ENCODE peak calls at places on chromosomes 2 and 18, in four cellular contexts. L is right cardiac atrium, H is stomach, B is aorta. U is an unnamed sample.

GRCh38 chr2:107775171-107775570 is 51.5 kb upstream of the RGPD4 start:
- DNase-seq in L (no peak), B (no peak), H (no peak), U (no peak)

GRCh38 chr18:26227051-26227672 is 917 bp downstream of the TAF4B start:
- DNase-seq in L (no peak), B (no peak), H (no peak), U (no peak)

GRCh38 chr2:162676515-162676914 is 162.1 kb downstream of the KCNH7 start:
- DNase-seq in B (no peak), H (no peak), L (no peak), U (no peak)

GRCh38 chr2:40130251-40130994 is 321.5 kb downstream of the SLC8A1 start:
- DNase-seq in B (no peak), L (peak; percentile 84), H (peak; percentile 26), U (no peak)

GRCh38 chr2:174992886-174993285 is 12.3 kb downstream of the CHN1 start:
- DNase-seq in B (no peak), L (no peak), H (no peak), U (no peak)

GRCh38 chr18:76922107-76922506 is 99.8 kb downstream of the ZNF236 start:
- DNase-seq in L (peak; percentile 74), H (peak; percentile 70), B (no peak), U (peak; percentile 30)

GRCh38 chr2:16908671-16909070 is 243.0 kb upstream of the CYRIA start:
- DNase-seq in H (no peak), L (no peak), B (no peak), U (no peak)

GRCh38 chr2:65291221-65292094 is 63.8 kb downstream of the ACTR2 start:
- DNase-seq in H (no peak), L (no peak), B (no peak), U (no peak)

GRCh38 chr2:108630567-108631405 is 88.5 kb upstream of the RANBP2 start:
- DNase-seq in B (no peak), H (no peak), L (no peak), U (no peak)

GRCh38 chr2:179355881-179356280 is 91.2 kb upstream of the SESTD1 start:
- DNase-seq in H (no peak), L (no peak), B (no peak), U (no peak)

GRCh38 chr2:230927711-230928341 is 2.8 kb upstream of the GPR55 start:
- DNase-seq in L (peak; percentile 59), B (peak; percentile 65), H (no peak), U (no peak)

GRCh38 chr2:236545814-236546480 is 23.7 kb upstream of the ACKR3 start:
- DNase-seq in H (no peak), B (no peak), L (no peak), U (no peak)

GRCh38 chr2:133837441-133838090 is 269.3 kb upstream of the NCKAP5 start:
- DNase-seq in H (no peak), B (no peak), L (no peak), U (no peak)

GRCh38 chr2:144230057-144230451 is 289.9 kb downstream of the ZEB2 start:
- DNase-seq in L (no peak), B (no peak), H (no peak), U (no peak)

GRCh38 chr18:5729983-5730699 is 165.2 kb downstream of the TMEM200C start:
- DNase-seq in L (peak; percentile 83), B (peak; percentile 82), H (no peak), U (peak; percentile 66)

GRCh38 chr2:158650646-158651357 is 144.3 kb upstream of the DAPL1 start:
- DNase-seq in H (no peak), L (no peak), B (no peak), U (no peak)

GRCh38 chr2:121335294-121336290 is 50.6 kb upstream of the TFCP2L1 start:
- DNase-seq in B (no peak), L (no peak), H (peak; percentile 24), U (no peak)

GRCh38 chr2:127082974-127083373 is 24.0 kb downstream of the BIN1 start:
- DNase-seq in B (no peak), L (no peak), H (no peak), U (peak; percentile 70)

GRCh38 chr2:127986548-127987079 is 41.2 kb downstream of the SAP130 start:
- DNase-seq in B (peak; percentile 34), H (no peak), L (no peak), U (no peak)

GRCh38 chr18:67132919-67133318 is 383.6 kb downstream of the DSEL start:
- DNase-seq in H (no peak), B (no peak), L (no peak), U (no peak)

GRCh38 chr2:191026377-191026776 is 12.4 kb upstream of the STAT1 start:
- DNase-seq in H (no peak), L (no peak), B (no peak), U (no peak)

GRCh38 chr2:109339519-109339991 is 210.6 kb downstream of the SH3RF3 start:
- DNase-seq in L (no peak), H (no peak), B (no peak), U (no peak)

GRCh38 chr2:8848328-8849100 is 11.1 kb upstream of the KIDINS220 start:
- DNase-seq in B (no peak), H (no peak), L (no peak), U (no peak)

GRCh38 chr2:70523996-70524965 is 29.3 kb downstream of the TGFA start:
- DNase-seq in H (peak; percentile 81), L (no peak), B (peak; percentile 81), U (no peak)

GRCh38 chr2:242002944-242003343 is 133.4 kb downstream of the RTP5 start:
- DNase-seq in L (no peak), B (no peak), H (no peak), U (no peak)

GRCh38 chr2:43887176-43887575 is 48.4 kb downstream of the ABCG8 start:
- DNase-seq in L (no peak), B (no peak), H (no peak), U (no peak)

GRCh38 chr2:202036601-202037037 is 3.0 kb downstream of the FZD7 start:
- DNase-seq in H (no peak), B (no peak), L (peak; percentile 54), U (no peak)

GRCh38 chr2:162840598-162841246 is 2.2 kb upstream of the KCNH7 start:
- DNase-seq in H (peak; percentile 45), L (peak; percentile 57), B (no peak), U (no peak)

GRCh38 chr18:7617738-7618422 is 50.8 kb downstream of the PTPRM start:
- DNase-seq in H (peak; percentile 78), L (peak; percentile 65), B (no peak), U (no peak)

GRCh38 chr2:6864938-6865345 is 765 bp downstream of the CMPK2 start:
- DNase-seq in H (peak; percentile 30), L (peak; percentile 78), B (peak; percentile 80), U (no peak)

GRCh38 chr18:23828426-23828825 is 139.2 kb downstream of the LAMA3 start:
- DNase-seq in H (no peak), L (no peak), B (no peak), U (no peak)

GRCh38 chr18:26307161-26307773 is 81.0 kb downstream of the TAF4B start:
- DNase-seq in H (no peak), B (no peak), L (no peak), U (no peak)

GRCh38 chr2:238341536-238341935 is 21.2 kb downstream of the TRAF3IP1 start:
- DNase-seq in B (no peak), H (peak; percentile 35), L (no peak), U (no peak)

GRCh38 chr2:120224256-120224655 is 1.1 kb upstream of the TMEM185B start:
- DNase-seq in B (peak; percentile 62), H (no peak), L (no peak), U (peak; percentile 10)

GRCh38 chr2:120227111-120227991 is 4.2 kb upstream of the TMEM185B start:
- DNase-seq in B (peak; percentile 43), L (no peak), H (no peak), U (peak; percentile 7)

GRCh38 chr2:120224735-120225548 is 1.7 kb upstream of the TMEM185B start:
- DNase-seq in B (peak; percentile 11), L (no peak), H (no peak), U (no peak)

GRCh38 chr2:120226296-120226695 is 3.1 kb upstream of the TMEM185B start:
- DNase-seq in H (no peak), L (no peak), B (peak; percentile 40), U (no peak)

GRCh38 chr2:120225549-120226065 is 2.4 kb upstream of the TMEM185B start:
- DNase-seq in L (no peak), H (no peak), B (peak; percentile 62), U (peak; percentile 9)
- H3K4me1 ChIP-seq in L (no peaks in the 10 kb centered on the region), H (peaks cover 24% of the 10 kb centered on the region), B (no peaks in the 10 kb centered on the region), U (peaks cover 31% of the 10 kb centered on the region)

GRCh38 chr2:187079901-187080300 is 230.9 kb upstream of the ZSWIM2 start:
- DNase-seq in B (no peak), L (no peak), H (no peak), U (no peak)

GRCh38 chr2:187078297-187078696 is 229.3 kb upstream of the ZSWIM2 start:
- DNase-seq in L (no peak), H (no peak), B (no peak), U (peak; percentile 56)

DNA sequence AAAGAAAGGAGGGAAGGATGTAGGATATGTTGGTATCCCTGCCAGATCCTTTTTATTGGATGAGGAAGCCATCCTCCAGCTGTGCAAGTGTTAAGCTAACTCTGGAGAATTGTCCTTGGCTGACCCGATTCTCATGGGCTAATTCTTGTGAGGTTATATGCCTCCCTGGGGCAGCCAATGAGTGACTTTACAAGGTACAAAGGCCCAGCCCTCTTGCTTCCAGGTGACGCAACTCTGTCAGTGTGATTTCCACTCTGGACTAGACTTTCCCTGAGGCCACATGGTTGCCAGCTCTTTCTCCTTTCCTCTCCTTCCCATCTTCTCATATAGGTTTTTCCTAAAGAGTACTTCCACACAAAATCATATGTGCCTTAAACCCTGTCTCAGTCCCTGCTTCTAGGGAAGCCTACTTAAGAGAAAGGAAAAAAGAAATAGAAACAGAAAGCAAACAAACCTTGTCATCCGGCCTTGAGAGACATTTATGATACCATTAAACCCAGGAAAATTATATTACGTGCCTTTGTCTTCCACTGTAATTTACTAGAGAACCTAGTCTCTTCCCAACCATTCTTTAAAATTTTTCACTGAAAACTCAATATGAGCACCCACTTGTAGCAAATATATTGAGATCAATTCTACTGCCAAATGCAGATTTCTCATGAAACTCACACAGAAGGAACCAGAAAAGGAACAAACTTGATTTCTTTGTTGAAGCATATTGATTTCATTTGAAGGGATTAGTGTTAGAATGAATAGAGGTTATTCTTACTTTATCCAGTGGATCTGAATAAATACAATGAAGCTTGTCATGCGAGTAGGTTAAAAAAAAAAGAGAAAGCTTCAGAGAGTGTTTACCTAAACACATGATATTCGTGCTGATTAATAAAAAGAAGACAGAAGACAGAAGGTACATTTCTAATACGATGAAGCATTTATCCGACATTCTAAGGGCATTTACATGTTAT is 226.4 kb upstream of the ZSWIM2 start:
- DNase-seq in L (no peak), H (no peak), B (no peak), U (no peak)
- H3K27ac ChIP-seq in L (no peak overlapping the region), H (no peak overlapping the region), B (no peak overlapping the region), U (no peak overlapping the region)

GRCh38 chr2:161170917-161171594 is 10.8 kb downstream of the TANK start:
- DNase-seq in L (no peak), B (no peak), H (no peak), U (no peak)
- H3K4me3 ChIP-seq in L (no peak overlapping the region), B (no peak overlapping the region), H (no peak overlapping the region), U (no peak overlapping the region)

GRCh38 chr2:106193977-106194778 is at the start of gene UXS1:
- DNase-seq in H (peak; percentile 99), L (peak; percentile 99), B (peak; percentile 99), U (peak; percentile 98)
- H3K4me1 ChIP-seq in H (peaks cover 13% of the 10 kb centered on the region), L (no peaks in the 10 kb centered on the region), B (peaks cover 4% of the 10 kb centered on the region), U (peaks cover 17% of the 10 kb centered on the region)

U was measured in gastrocnemius medialis.